ENCODE peak calls at places on chromosomes 12 and 14, in five cellular contexts. D, L, G, C and P are unnamed samples.

GRCh38 chr12:104846056-104846762 is 111.9 kb downstream of the SLC41A2 start:
- DNase-seq in D (peak; percentile 42), L (no peak), G (no peak), C (no peak), P (no peak)

GRCh38 chr14:50864911-50865310 is 6.9 kb upstream of the ABHD12B start:
- DNase-seq in D (no peak), L (peak; percentile 64), G (no peak), C (no peak), P (no peak)

GRCh38 chr12:79690606-79691298 is at the start of gene PAWR:
- DNase-seq in D (peak; percentile 80), L (no peak), G (peak; percentile 88), C (no peak), P (peak; percentile 87)

GRCh38 chr14:99174920-99175319 is 97.1 kb downstream of the BCL11B start:
- DNase-seq in D (no peak), L (no peak), G (no peak), C (no peak), P (no peak)

GRCh38 chr12:114011711-114012110 is 45.6 kb upstream of the RBM19 start:
- DNase-seq in D (no peak), L (no peak), G (no peak), C (no peak), P (peak; percentile 52)

GRCh38 chr12:49809369-49810158 is 18.6 kb downstream of the NCKAP5L start:
- DNase-seq in D (no peak), L (no peak), G (no peak), C (no peak), P (peak; percentile 24)

GRCh38 chr12:42296503-42297109 is 29.3 kb downstream of the ZCRB1 start:
- DNase-seq in D (peak; percentile 66), L (no peak), G (no peak), C (peak; percentile 5), P (no peak)

GRCh38 chr14:90625445-90625844 is 190.8 kb downstream of the TTC7B start:
- DNase-seq in D (peak; percentile 33), L (no peak), G (no peak), C (no peak), P (peak; percentile 96)

GRCh38 chr12:79373896-79374499 is 316.8 kb downstream of the PAWR start:
- DNase-seq in D (peak; percentile 55), L (no peak), G (peak; percentile 58), C (no peak), P (peak; percentile 45)

GRCh38 chr14:72075649-72076334 is 143.6 kb downstream of the RGS6 start:
- DNase-seq in D (no peak), L (no peak), G (no peak), C (no peak), P (no peak)

GRCh38 chr12:64890873-64891468 is 66.5 kb downstream of the TBC1D30 start:
- DNase-seq in D (peak; percentile 73), L (no peak), G (peak; percentile 48), C (peak; percentile 50), P (peak; percentile 53)

GRCh38 chr14:22315336-22315735 is 273.7 kb downstream of the DAD1 start:
- DNase-seq in D (no peak), L (no peak), G (no peak), C (no peak), P (no peak)

GRCh38 chr12:61546296-61546695 is 713.9 kb upstream of the USP15 start:
- DNase-seq in D (no peak), L (no peak), G (no peak), C (no peak), P (no peak)

GRCh38 chr12:68675098-68675842 is 11.5 kb upstream of the NUP107 start:
- DNase-seq in D (no peak), L (no peak), G (no peak), C (no peak), P (no peak)

GRCh38 chr12:82479511-82479910 is 121.2 kb downstream of the METTL25 start:
- DNase-seq in D (no peak), L (no peak), G (no peak), C (no peak), P (no peak)

GRCh38 chr14:101736585-101736984 is 24.9 kb upstream of the PPP2R5C start:
- DNase-seq in D (no peak), L (peak; percentile 77), G (no peak), C (no peak), P (no peak)

GRCh38 chr12:41998451-41998850 is 146.2 kb downstream of the GXYLT1 start:
- DNase-seq in D (no peak), L (no peak), G (no peak), C (no peak), P (no peak)

GRCh38 chr14:22131749-22132476 is 457.1 kb downstream of the DAD1 start:
- DNase-seq in D (peak; percentile 4), L (no peak), G (no peak), C (no peak), P (no peak)

GRCh38 chr14:75282166-75282547 is 3.5 kb downstream of the FOS start:
- DNase-seq in D (no peak), L (no peak), G (no peak), C (no peak), P (no peak)

GRCh38 chr12:12872139-12872933 is 19.0 kb upstream of the GPRC5A start:
- DNase-seq in D (peak; percentile 96), L (no peak), G (peak; percentile 2), C (no peak), P (no peak)

GRCh38 chr12:113052326-113052725 is 4.2 kb upstream of the DTX1 start:
- DNase-seq in D (no peak), L (no peak), G (no peak), C (no peak), P (no peak)